ENCODE peak calls at places on chromosomes 12 and 14, in five cellular contexts. One of them, this sample, is unnamed. For H3K4me1 and H3K9me3, the result is how much of the 10 kb centered on the place peaks cover.

GRCh38 chr12:108017658-108018057 is 111.4 kb upstream of the WSCD2 start:
- DNase-seq in gastrocnemius medialis: no peak
- DNase-seq in endodermal cell: peak
- DNase-seq in heart left ventricle: no peak
- DNase-seq in Caco-2: no peak
- DNase-seq in this sample: no peak

GRCh38 chr14:58738189-58738836 is 100.6 kb downstream of the DACT1 start:
- DNase-seq in gastrocnemius medialis: no peak
- DNase-seq in endodermal cell: no peak
- DNase-seq in heart left ventricle: no peak
- DNase-seq in Caco-2: no peak
- DNase-seq in this sample: no peak

GRCh38 chr14:88422919-88423318 is 37.5 kb downstream of the SPATA7 start:
- DNase-seq in gastrocnemius medialis: no peak
- DNase-seq in endodermal cell: no peak
- DNase-seq in heart left ventricle: no peak
- DNase-seq in Caco-2: no peak
- DNase-seq in this sample: no peak

GRCh38 chr12:57110189-57111045 is 745 bp downstream of the STAT6 start:
- DNase-seq in gastrocnemius medialis: no peak
- DNase-seq in endodermal cell: peak
- DNase-seq in heart left ventricle: peak
- DNase-seq in Caco-2: peak
- DNase-seq in this sample: peak

GRCh38 chr14:53532871-53533270 is 379.7 kb upstream of the DDHD1 start:
- DNase-seq in gastrocnemius medialis: no peak
- DNase-seq in endodermal cell: no peak
- DNase-seq in heart left ventricle: peak
- DNase-seq in Caco-2: no peak
- DNase-seq in this sample: no peak

GRCh38 chr12:10967409-10967808 is 19.3 kb downstream of the TAS2R50 start:
- DNase-seq in gastrocnemius medialis: no peak
- DNase-seq in endodermal cell: no peak
- DNase-seq in heart left ventricle: no peak
- DNase-seq in Caco-2: no peak
- DNase-seq in this sample: no peak

GRCh38 chr14:93745603-93746273 is 42.5 kb downstream of the PRIMA1 start:
- DNase-seq in gastrocnemius medialis: no peak
- DNase-seq in endodermal cell: peak
- DNase-seq in heart left ventricle: no peak
- DNase-seq in Caco-2: no peak
- DNase-seq in this sample: no peak

GRCh38 chr14:58245562-58245961 is 919 bp downstream of the PSMA3 start:
- DNase-seq in gastrocnemius medialis: no peak
- DNase-seq in endodermal cell: no peak
- DNase-seq in heart left ventricle: no peak
- DNase-seq in Caco-2: no peak
- DNase-seq in this sample: no peak

GRCh38 chr14:100674897-100675618 is 51.6 kb upstream of the DLK1 start:
- DNase-seq in gastrocnemius medialis: no peak
- DNase-seq in endodermal cell: no peak
- DNase-seq in heart left ventricle: no peak
- DNase-seq in Caco-2: no peak
- DNase-seq in this sample: no peak

GRCh38 chr12:41819948-41820347 is 324.7 kb downstream of the GXYLT1 start:
- DNase-seq in gastrocnemius medialis: no peak
- DNase-seq in endodermal cell: no peak
- DNase-seq in heart left ventricle: no peak
- DNase-seq in Caco-2: no peak
- DNase-seq in this sample: no peak
- H3K4me1 ChIP-seq in gastrocnemius medialis: under half
- H3K4me1 ChIP-seq in endodermal cell: under half
- H3K4me1 ChIP-seq in heart left ventricle: under half
- H3K4me1 ChIP-seq in Caco-2: under half
- H3K4me1 ChIP-seq in this sample: under half

GRCh38 chr12:12376636-12377448 is 20.0 kb downstream of the BORCS5 start:
- DNase-seq in gastrocnemius medialis: no peak
- DNase-seq in endodermal cell: no peak
- DNase-seq in heart left ventricle: no peak
- DNase-seq in Caco-2: peak
- DNase-seq in this sample: peak
- TF ChIP-seq CTCF in gastrocnemius medialis: peak
- TF ChIP-seq CTCF in endodermal cell: peak
- TF ChIP-seq CTCF in heart left ventricle: peak
- TF ChIP-seq CTCF in Caco-2: peak
- TF ChIP-seq CTCF in this sample: peak

GRCh38 chr14:106488293-106488692 is 961.9 kb downstream of the TMEM121 start:
- DNase-seq in gastrocnemius medialis: no peak
- DNase-seq in endodermal cell: no peak
- DNase-seq in heart left ventricle: no peak
- DNase-seq in Caco-2: no peak
- DNase-seq in this sample: no peak

GRCh38 chr14:106489112-106489881 is 962.9 kb downstream of the TMEM121 start:
- DNase-seq in gastrocnemius medialis: no peak
- DNase-seq in endodermal cell: no peak
- DNase-seq in heart left ventricle: no peak
- DNase-seq in Caco-2: no peak
- DNase-seq in this sample: no peak

GRCh38 chr14:106493962-106494823 is 967.8 kb downstream of the TMEM121 start:
- DNase-seq in gastrocnemius medialis: no peak
- DNase-seq in endodermal cell: no peak
- DNase-seq in heart left ventricle: no peak
- DNase-seq in Caco-2: no peak
- DNase-seq in this sample: no peak

GRCh38 chr14:106490442-106490841 is 964.1 kb downstream of the TMEM121 start:
- DNase-seq in gastrocnemius medialis: no peak
- DNase-seq in endodermal cell: no peak
- DNase-seq in heart left ventricle: no peak
- DNase-seq in Caco-2: no peak
- DNase-seq in this sample: no peak

DNA sequence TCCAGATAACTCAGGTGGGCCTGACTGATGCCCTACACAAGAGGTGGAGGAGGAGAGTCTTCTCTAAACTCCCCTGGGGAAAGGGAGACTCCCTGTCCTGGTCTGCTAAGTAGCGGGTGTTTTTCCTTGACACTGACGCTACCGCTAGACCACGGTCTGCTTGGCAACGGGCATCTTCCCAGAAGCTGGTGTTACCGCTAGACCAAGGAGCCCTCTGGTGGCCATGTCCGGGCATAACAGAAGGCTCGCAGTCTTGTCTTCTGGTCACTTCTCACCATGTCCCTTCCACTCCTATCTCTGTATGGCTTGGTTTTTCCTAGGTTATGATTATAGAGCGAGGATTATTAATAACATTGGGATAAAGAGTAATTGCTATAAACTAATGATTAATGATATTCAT is 965.5 kb downstream of the TMEM121 start:
- DNase-seq in gastrocnemius medialis: no peak
- DNase-seq in endodermal cell: peak
- DNase-seq in heart left ventricle: no peak
- DNase-seq in Caco-2: no peak
- DNase-seq in this sample: peak
- H3K9me3 ChIP-seq in gastrocnemius medialis: under half
- H3K9me3 ChIP-seq in endodermal cell: half or more
- H3K9me3 ChIP-seq in heart left ventricle: under half
- H3K9me3 ChIP-seq in Caco-2: under half
- H3K9me3 ChIP-seq in this sample: under half

GRCh38 chr14:77315115-77315944 is 5.4 kb downstream of the POMT2 start:
- DNase-seq in gastrocnemius medialis: no peak
- DNase-seq in endodermal cell: peak
- DNase-seq in heart left ventricle: no peak
- DNase-seq in Caco-2: no peak
- DNase-seq in this sample: no peak

GRCh38 chr14:77314539-77314938 is 6.1 kb downstream of the POMT2 start:
- DNase-seq in gastrocnemius medialis: no peak
- DNase-seq in endodermal cell: peak
- DNase-seq in heart left ventricle: no peak
- DNase-seq in Caco-2: no peak
- DNase-seq in this sample: no peak

GRCh38 chr14:77319416-77319815 is 1.3 kb downstream of the POMT2 start:
- DNase-seq in gastrocnemius medialis: no peak
- DNase-seq in endodermal cell: no peak
- DNase-seq in heart left ventricle: no peak
- DNase-seq in Caco-2: no peak
- DNase-seq in this sample: no peak

GRCh38 chr14:77318006-77318553 is 2.6 kb downstream of the POMT2 start:
- DNase-seq in gastrocnemius medialis: no peak
- DNase-seq in endodermal cell: no peak
- DNase-seq in heart left ventricle: no peak
- DNase-seq in Caco-2: no peak
- DNase-seq in this sample: no peak

GRCh38 chr14:77316872-77317271 is 3.8 kb downstream of the POMT2 start:
- DNase-seq in gastrocnemius medialis: peak
- DNase-seq in endodermal cell: peak
- DNase-seq in heart left ventricle: no peak
- DNase-seq in Caco-2: no peak
- DNase-seq in this sample: peak
- H3K4me1 ChIP-seq in gastrocnemius medialis: half or more
- H3K4me1 ChIP-seq in endodermal cell: under half
- H3K4me1 ChIP-seq in heart left ventricle: under half
- H3K4me1 ChIP-seq in Caco-2: under half
- H3K4me1 ChIP-seq in this sample: under half

DNA sequence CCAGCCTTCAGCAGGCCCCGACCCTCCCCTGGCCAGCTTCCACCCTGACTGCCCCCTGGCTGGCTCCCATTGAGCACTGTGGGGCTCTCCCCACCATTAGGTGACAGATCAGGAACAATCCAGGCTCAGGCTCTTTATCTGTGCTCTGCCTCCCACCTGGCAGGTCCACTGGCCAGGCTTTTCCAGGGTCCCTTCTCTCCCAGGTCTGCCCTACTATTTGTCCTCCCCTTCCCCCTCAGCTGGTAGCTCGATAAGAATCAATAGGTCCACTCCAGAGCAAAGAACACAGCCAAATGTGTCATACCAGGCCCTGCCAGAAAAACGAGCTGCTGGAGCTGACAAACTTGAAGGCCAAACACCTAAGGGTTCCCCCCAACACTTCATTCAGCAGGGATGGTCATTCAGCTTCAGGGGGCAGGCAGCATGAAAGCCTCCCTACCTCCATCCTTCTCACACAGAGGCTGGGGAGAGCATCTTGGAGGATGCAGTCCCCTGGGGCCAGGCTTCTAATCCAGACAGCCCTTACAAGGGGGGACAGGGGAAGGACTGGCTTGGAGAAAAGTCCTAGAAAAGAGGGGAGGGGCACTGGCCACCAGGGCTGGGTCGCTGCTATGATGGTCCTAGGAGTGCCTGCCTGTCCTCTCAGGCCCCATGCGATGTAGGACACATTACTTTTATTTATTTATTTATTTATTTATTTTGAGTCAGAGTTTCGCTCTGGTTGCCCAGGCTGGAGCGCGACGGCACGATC is 1.9 kb upstream of the KRT18 start:
- DNase-seq in gastrocnemius medialis: no peak
- DNase-seq in endodermal cell: peak
- DNase-seq in heart left ventricle: no peak
- DNase-seq in Caco-2: no peak
- DNase-seq in this sample: peak
- TF ChIP-seq CTCF in gastrocnemius medialis: no peak
- TF ChIP-seq CTCF in endodermal cell: no peak
- TF ChIP-seq CTCF in heart left ventricle: no peak
- TF ChIP-seq CTCF in Caco-2: no peak
- TF ChIP-seq CTCF in this sample: no peak

DNA sequence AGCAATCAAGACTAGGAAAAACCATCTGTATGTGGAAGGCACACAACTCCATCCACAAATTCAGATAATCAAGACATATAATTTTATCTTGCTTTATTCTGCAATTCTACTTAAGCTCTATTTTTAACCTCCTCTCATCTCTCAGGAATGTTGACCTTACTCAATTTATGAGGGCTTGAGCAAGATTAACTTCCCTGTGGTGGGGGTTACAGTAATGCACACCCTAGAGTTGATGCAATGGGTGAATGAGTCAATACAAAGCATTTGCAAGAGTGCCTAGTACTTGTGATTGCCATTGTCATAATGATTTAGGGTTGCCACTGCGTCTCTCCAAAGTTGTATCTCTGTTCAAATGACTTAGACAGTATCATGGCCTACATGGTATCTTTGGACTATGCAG is 1598.4 kb upstream of the TMEM132C start:
- DNase-seq in gastrocnemius medialis: no peak
- DNase-seq in endodermal cell: no peak
- DNase-seq in heart left ventricle: no peak
- DNase-seq in Caco-2: no peak
- DNase-seq in this sample: no peak
- H3K9me3 ChIP-seq in gastrocnemius medialis: under half
- H3K9me3 ChIP-seq in endodermal cell: under half
- H3K9me3 ChIP-seq in heart left ventricle: under half
- H3K9me3 ChIP-seq in Caco-2: under half
- H3K9me3 ChIP-seq in this sample: under half

GRCh38 chr12:124622764-124623163 is 55.4 kb upstream of the NCOR2 start:
- DNase-seq in gastrocnemius medialis: no peak
- DNase-seq in endodermal cell: no peak
- DNase-seq in heart left ventricle: no peak
- DNase-seq in Caco-2: no peak
- DNase-seq in this sample: no peak
- H3K4me1 ChIP-seq in gastrocnemius medialis: under half
- H3K4me1 ChIP-seq in endodermal cell: under half
- H3K4me1 ChIP-seq in heart left ventricle: under half
- H3K4me1 ChIP-seq in Caco-2: under half
- H3K4me1 ChIP-seq in this sample: under half

GRCh38 chr14:70855486-70855885 is 46.2 kb upstream of the MAP3K9 start:
- DNase-seq in gastrocnemius medialis: no peak
- DNase-seq in endodermal cell: peak
- DNase-seq in heart left ventricle: no peak
- DNase-seq in Caco-2: no peak
- DNase-seq in this sample: no peak

GRCh38 chr14:70856851-70857498 is 47.7 kb upstream of the MAP3K9 start:
- DNase-seq in gastrocnemius medialis: no peak
- DNase-seq in endodermal cell: peak
- DNase-seq in heart left ventricle: no peak
- DNase-seq in Caco-2: no peak
- DNase-seq in this sample: no peak

GRCh38 chr14:70857499-70857895 is 48.2 kb upstream of the MAP3K9 start:
- DNase-seq in gastrocnemius medialis: no peak
- DNase-seq in endodermal cell: peak
- DNase-seq in heart left ventricle: no peak
- DNase-seq in Caco-2: no peak
- DNase-seq in this sample: no peak

DNA sequence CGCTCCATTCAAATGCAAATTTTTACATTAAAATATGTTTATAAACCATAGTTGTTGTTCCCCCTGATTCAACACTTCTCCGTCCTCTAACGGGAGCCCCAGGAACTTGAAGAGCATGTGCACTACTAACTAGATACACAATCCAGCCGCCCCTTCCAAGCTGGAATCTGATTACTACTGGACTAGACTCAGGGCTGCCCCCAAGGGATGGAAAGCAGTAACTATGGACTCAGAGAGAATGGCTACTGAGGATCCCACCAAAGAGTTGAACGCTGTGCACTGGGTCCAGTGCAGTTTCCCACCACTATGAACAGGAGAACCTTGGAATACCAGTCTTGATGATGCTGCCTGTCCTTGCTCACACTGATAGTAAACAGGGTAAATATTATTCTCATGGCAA is 48.6 kb upstream of the PCNX1 start:
- DNase-seq in gastrocnemius medialis: no peak
- DNase-seq in endodermal cell: no peak
- DNase-seq in heart left ventricle: no peak
- DNase-seq in Caco-2: no peak
- DNase-seq in this sample: no peak
- TF ChIP-seq CTCF in gastrocnemius medialis: no peak
- TF ChIP-seq CTCF in endodermal cell: peak
- TF ChIP-seq CTCF in heart left ventricle: no peak
- TF ChIP-seq CTCF in Caco-2: no peak
- TF ChIP-seq CTCF in this sample: no peak

GRCh38 chr12:31951939-31952338 is 7.3 kb upstream of the RESF1 start:
- DNase-seq in gastrocnemius medialis: no peak
- DNase-seq in endodermal cell: no peak
- DNase-seq in heart left ventricle: no peak
- DNase-seq in Caco-2: no peak
- DNase-seq in this sample: no peak
- H3K9me3 ChIP-seq in gastrocnemius medialis: under half
- H3K9me3 ChIP-seq in endodermal cell: half or more
- H3K9me3 ChIP-seq in heart left ventricle: under half
- H3K9me3 ChIP-seq in Caco-2: half or more
- H3K9me3 ChIP-seq in this sample: under half

This sample was measured in body of pancreas.